ENCODE peak calls at places on chromosome 15, in eight cellular contexts. K is thyroid gland, V is fibroblast of lung, I is body of pancreas, E is uterus, D is prostate gland, B is astrocyte, J is right cardiac atrium. S is an unnamed sample. For H3K4me1, the result is how much of the 10 kb centered on the place peaks cover.

GRCh38 chr15:95298729-95299128 is 1031.8 kb upstream of the NR2F2 start:
- DNase-seq in K (no peak), V (no peak), I (no peak), E (no peak), D (no peak), B (no peak), J (no peak), S (no peak)

GRCh38 chr15:71532994-71533393 is 277.4 kb upstream of the NR2E3 start:
- DNase-seq in K (no peak), V (no peak), I (no peak), E (no peak), D (no peak), B (no peak), J (peak), S (no peak)

GRCh38 chr15:76313731-76314130 is 2.5 kb upstream of the ETFA start:
- DNase-seq in K (no peak), V (no peak), I (no peak), E (no peak), D (no peak), B (no peak), J (no peak), S (no peak)

GRCh38 chr15:78976691-78977090 is 31.8 kb upstream of the CTSH start:
- DNase-seq in K (no peak), V (no peak), I (no peak), E (no peak), D (no peak), B (no peak), J (no peak), S (no peak)

GRCh38 chr15:32659340-32659831 is 17.9 kb downstream of the SCG5 start:
- DNase-seq in K (peak), V (peak), I (no peak), E (no peak), D (peak), B (peak), J (no peak), S (no peak)

GRCh38 chr15:82851981-82852511 is 42.6 kb downstream of the WHAMM start:
- DNase-seq in K (no peak), V (peak), I (peak), E (no peak), D (no peak), B (peak), J (no peak), S (no peak)

GRCh38 chr15:85615930-85616329 is 178.8 kb downstream of the KLHL25 start:
- DNase-seq in K (peak), V (peak), I (no peak), E (no peak), D (no peak), B (no peak), J (no peak), S (no peak)

GRCh38 chr15:87631775-87632174 is 624.8 kb downstream of the NTRK3 start:
- DNase-seq in K (no peak), V (no peak), I (no peak), E (no peak), D (no peak), B (no peak), J (no peak), S (no peak)

GRCh38 chr15:50945725-50946124 is 37.2 kb downstream of the AP4E1 start:
- DNase-seq in K (no peak), V (peak), I (no peak), E (no peak), D (no peak), B (no peak), J (no peak), S (no peak)

GRCh38 chr15:89812847-89813320 is 1.8 kb downstream of the ANPEP start:
- DNase-seq in K (no peak), V (no peak), I (no peak), E (no peak), D (no peak), B (no peak), J (peak), S (no peak)

GRCh38 chr15:40291088-40291574 is 8.3 kb upstream of the ANKRD63 start:
- DNase-seq in K (peak), V (peak), I (peak), E (peak), D (peak), B (peak), J (peak), S (peak)

GRCh38 chr15:45050587-45050986 is 27.6 kb downstream of the SORD start:
- DNase-seq in K (no peak), V (no peak), I (no peak), E (no peak), D (no peak), B (no peak), J (no peak), S (no peak)

GRCh38 chr15:34933432-34933975 is 36.0 kb downstream of the AQR start:
- DNase-seq in K (no peak), V (no peak), I (no peak), E (no peak), D (no peak), B (no peak), J (no peak), S (no peak)

GRCh38 chr15:40769310-40770146 is at the start of gene C15orf62:
- DNase-seq in K (peak), V (peak), I (no peak), E (peak), D (peak), B (peak), J (peak), S (peak)

GRCh38 chr15:35999211-35999610 is 453.2 kb upstream of the DPH6 start:
- DNase-seq in K (no peak), V (peak), I (no peak), E (no peak), D (no peak), B (peak), J (no peak), S (no peak)

GRCh38 chr15:34437687-34438086 is at the start of gene GOLGA8A:
- DNase-seq in K (peak), V (peak), I (peak), E (peak), D (peak), B (peak), J (peak), S (peak)

GRCh38 chr15:95303659-95304058 is 1026.8 kb upstream of the NR2F2 start:
- DNase-seq in K (no peak), V (no peak), I (no peak), E (no peak), D (no peak), B (no peak), J (no peak), S (no peak)

GRCh38 chr15:40456738-40457137 is 14.0 kb upstream of the CHST14 start:
- DNase-seq in K (no peak), V (no peak), I (no peak), E (no peak), D (no peak), B (no peak), J (no peak), S (no peak)

GRCh38 chr15:87021771-87022170 is 942.1 kb downstream of the AGBL1 start:
- DNase-seq in K (no peak), V (peak), I (no peak), E (no peak), D (no peak), B (peak), J (no peak), S (no peak)

GRCh38 chr15:89740137-89740536 is 10.9 kb downstream of the MESP1 start:
- DNase-seq in K (peak), V (peak), I (peak), E (peak), D (peak), B (peak), J (no peak), S (no peak)

GRCh38 chr15:33234019-33234418 is 39.5 kb upstream of the FMN1 start:
- DNase-seq in K (peak), V (peak), I (no peak), E (no peak), D (peak), B (peak), J (no peak), S (no peak)

GRCh38 chr15:93835378-93835777 is 396.0 kb upstream of the MCTP2 start:
- DNase-seq in K (no peak), V (no peak), I (no peak), E (no peak), D (no peak), B (no peak), J (no peak), S (no peak)

GRCh38 chr15:52728899-52729298 is 49.7 kb upstream of the ATOSA start:
- DNase-seq in K (no peak), V (peak), I (no peak), E (no peak), D (no peak), B (peak), J (no peak), S (no peak)

GRCh38 chr15:52408823-52409222 is 113.2 kb upstream of the MYO5C start:
- DNase-seq in K (no peak), V (no peak), I (no peak), E (no peak), D (no peak), B (no peak), J (no peak), S (no peak)

GRCh38 chr15:91898843-91899242 is 45.3 kb downstream of the SLCO3A1 start:
- DNase-seq in K (no peak), V (no peak), I (no peak), E (no peak), D (no peak), B (no peak), J (no peak), S (no peak)

GRCh38 chr15:69623521-69624513 is 171.2 kb downstream of the RPLP1 start:
- DNase-seq in K (no peak), V (no peak), I (no peak), E (no peak), D (no peak), B (no peak), J (no peak), S (no peak)

GRCh38 chr15:70870066-70870465 is 16.1 kb upstream of the LARP6 start:
- DNase-seq in K (no peak), V (peak), I (no peak), E (no peak), D (no peak), B (peak), J (no peak), S (no peak)

GRCh38 chr15:88003928-88004327 is 252.6 kb downstream of the NTRK3 start:
- DNase-seq in K (no peak), V (no peak), I (no peak), E (no peak), D (no peak), B (no peak), J (no peak), S (no peak)

GRCh38 chr15:80709542-80709941 is 14.4 kb downstream of the ABHD17C start:
- DNase-seq in K (peak), V (no peak), I (no peak), E (no peak), D (peak), B (no peak), J (no peak), S (peak)

GRCh38 chr15:67084561-67084960 is 19.2 kb downstream of the SMAD3 start:
- DNase-seq in K (no peak), V (no peak), I (no peak), E (no peak), D (no peak), B (no peak), J (no peak), S (no peak)
- H3K4me1 ChIP-seq in K (half or more), V (half or more), I (half or more), E (under half), D (under half), B (half or more), J (half or more), S (half or more)

GRCh38 chr15:49718234-49718633 is 97.4 kb downstream of the DTWD1 start:
- DNase-seq in K (no peak), V (no peak), I (no peak), E (no peak), D (no peak), B (no peak), J (no peak), S (no peak)
- H3K4me3 ChIP-seq in K (no peak), V (no peak), I (no peak), E (no peak), D (no peak), B (no peak), J (no peak), S (no peak)

GRCh38 chr15:101149864-101150722 is 101.8 kb downstream of the CHSY1 start:
- DNase-seq in K (no peak), V (no peak), I (no peak), E (no peak), D (no peak), B (no peak), J (peak), S (no peak)
- H3K4me1 ChIP-seq in K (under half), V (under half), I (under half), E (under half), D (under half), B (under half), J (under half), S (under half)

DNA sequence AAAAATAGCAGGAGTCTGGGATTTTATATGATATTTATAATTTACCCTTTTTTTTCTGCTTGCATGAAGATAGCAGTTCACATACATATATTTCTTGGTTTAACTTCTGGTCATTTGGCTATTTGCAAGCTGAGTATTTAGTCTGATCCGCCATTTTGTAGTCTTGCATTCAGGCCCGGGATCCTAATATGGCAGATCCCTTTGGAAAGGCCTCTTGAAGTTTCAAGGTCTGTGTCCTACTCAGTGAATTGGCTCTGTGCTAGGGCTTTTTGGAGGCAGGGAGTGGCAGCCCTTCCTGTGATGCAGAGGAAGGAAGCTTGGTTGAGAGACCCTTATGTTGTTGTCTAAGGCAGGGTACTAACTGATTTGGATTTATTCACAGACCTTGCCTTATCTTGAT is 2.9 kb downstream of the SNRPN start:
- DNase-seq in K (no peak), V (no peak), I (no peak), E (no peak), D (no peak), B (no peak), J (no peak), S (no peak)
- H3K4me3 ChIP-seq in K (no peak), V (no peak), I (no peak), E (no peak), D (no peak), B (no peak), J (no peak), S (no peak)

GRCh38 chr15:31434418-31435255 is 108.0 kb downstream of the KLF13 start:
- DNase-seq in K (peak), V (peak), I (no peak), E (no peak), D (no peak), B (peak), J (peak), S (peak)
- H3K4me1 ChIP-seq in K (under half), V (under half), I (under half), E (under half), D (under half), B (under half), J (under half), S (under half)